ENCODE peak calls at places on chromosomes 11 and 22, in nine cellular contexts. M, E, N, F, O, H, L, G and D are unnamed samples.

GRCh38 chr11:60485987-60486386 is 6.6 kb upstream of the MS4A12 start:
- DNase-seq in M (peak), G (peak), F (peak), L (peak), O (peak), N (no peak), H (no peak), E (no peak), D (peak)

GRCh38 chr11:61472868-61473267 is 35.7 kb upstream of the LRRC10B start:
- DNase-seq in E (peak), O (no peak), H (no peak), L (peak), N (no peak), G (no peak), M (no peak), F (no peak), D (no peak)

GRCh38 chr22:47786650-47787290 is 1024.3 kb downstream of the TBC1D22A start:
- DNase-seq in N (no peak), G (no peak), F (no peak), L (no peak), O (no peak), M (no peak), H (no peak), E (no peak), D (no peak)

GRCh38 chr11:78251083-78251699 is 62.5 kb downstream of the USP35 start:
- DNase-seq in O (no peak), N (no peak), G (peak), E (no peak), M (no peak), H (no peak), L (no peak), F (no peak), D (no peak)

GRCh38 chr11:64935634-64936081 is at the start of gene GPHA2:
- DNase-seq in M (no peak), E (no peak), G (peak), L (no peak), N (no peak), O (no peak), H (peak), F (no peak), D (peak)

GRCh38 chr11:123362941-123363340 is 67.1 kb upstream of the GRAMD1B start:
- DNase-seq in M (no peak), F (no peak), O (no peak), L (no peak), G (no peak), E (no peak), N (no peak), H (no peak), D (no peak)

GRCh38 chr11:1834791-1835670 is at the start of gene SYT8:
- DNase-seq in N (no peak), L (no peak), O (no peak), H (no peak), M (peak), F (no peak), E (no peak), G (no peak), D (peak)

GRCh38 chr11:64553554-64554201 is 37.3 kb upstream of the SLC22A12 start:
- DNase-seq in E (peak), N (peak), L (peak), F (peak), H (no peak), M (peak), G (peak), O (no peak), D (peak)

GRCh38 chr11:12005476-12005875 is 3.0 kb downstream of the DKK3 start:
- DNase-seq in O (no peak), G (no peak), F (no peak), L (no peak), H (no peak), N (no peak), M (no peak), E (no peak), D (no peak)

GRCh38 chr11:19111809-19112208 is 5.2 kb upstream of the ZDHHC13 start:
- DNase-seq in N (no peak), G (no peak), O (no peak), L (no peak), H (no peak), E (no peak), M (no peak), F (no peak), D (no peak)

GRCh38 chr11:126839496-126839895 is 161.1 kb downstream of the KIRREL3 start:
- DNase-seq in O (no peak), L (no peak), N (no peak), G (no peak), M (no peak), H (no peak), F (peak), E (no peak), D (no peak)

GRCh38 chr11:68396526-68396925 is 64.0 kb upstream of the PPP6R3 start:
- DNase-seq in O (no peak), H (no peak), E (no peak), G (no peak), F (no peak), N (no peak), L (no peak), M (no peak), D (no peak)

GRCh38 chr11:46237248-46238077 is 40.0 kb upstream of the CREB3L1 start:
- DNase-seq in G (no peak), E (peak), O (no peak), L (peak), M (peak), H (peak), F (peak), N (peak), D (peak)

GRCh38 chr11:620201-620600 is 4.5 kb upstream of the IRF7 start:
- DNase-seq in E (no peak), G (no peak), O (no peak), N (no peak), F (no peak), M (no peak), L (no peak), H (no peak), D (no peak)

GRCh38 chr11:1968454-1968995 is 21.4 kb downstream of the MRPL23 start:
- DNase-seq in G (no peak), E (peak), H (no peak), L (peak), F (no peak), O (no peak), N (peak), M (no peak), D (no peak)

GRCh38 chr11:13278620-13279486 is 1.3 kb downstream of the BMAL1 start:
- DNase-seq in F (no peak), L (no peak), O (no peak), H (no peak), N (no peak), G (no peak), M (peak), E (no peak), D (no peak)

GRCh38 chr11:8871283-8871775 is 39.7 kb upstream of the AKIP1 start:
- DNase-seq in M (peak), G (peak), O (no peak), E (peak), H (no peak), N (peak), L (peak), F (no peak), D (peak)

GRCh38 chr22:48496226-48496845 is 1331.3 kb downstream of the BRD1 start:
- DNase-seq in N (peak), O (no peak), M (no peak), E (no peak), H (no peak), L (no peak), G (no peak), F (no peak), D (no peak)

GRCh38 chr11:678297-678696 is 16.7 kb downstream of the DEAF1 start:
- DNase-seq in O (no peak), M (no peak), F (no peak), H (no peak), L (no peak), E (no peak), G (no peak), N (no peak), D (no peak)

GRCh38 chr22:48820481-48821345 is 1007.0 kb downstream of the BRD1 start:
- DNase-seq in H (no peak), O (no peak), L (no peak), G (no peak), F (no peak), N (peak), M (no peak), E (peak), D (no peak)

GRCh38 chr22:40635008-40635939 is 1.2 kb downstream of the MRTFA start:
- DNase-seq in G (no peak), H (no peak), O (no peak), E (peak), L (no peak), N (no peak), F (no peak), M (no peak), D (no peak)

GRCh38 chr22:24592144-24592845 is 578 bp downstream of the LRRC75B start:
- DNase-seq in M (peak), F (no peak), H (no peak), G (no peak), O (no peak), E (no peak), L (no peak), N (peak), D (no peak)

GRCh38 chr22:36086170-36086490 is 57.5 kb upstream of the RBFOX2 start:
- DNase-seq in O (no peak), M (no peak), N (no peak), E (peak), F (peak), H (no peak), G (no peak), L (no peak), D (no peak)

GRCh38 chr11:115530752-115531151 is 26.5 kb upstream of the CADM1 start:
- DNase-seq in N (no peak), F (no peak), L (no peak), M (no peak), H (no peak), E (no peak), G (no peak), O (no peak), D (no peak)

GRCh38 chr11:119195680-119196079 is 10.4 kb downstream of the NHERF4 start:
- DNase-seq in O (no peak), H (peak), E (no peak), M (peak), N (no peak), L (peak), G (peak), F (peak), D (peak)

GRCh38 chr22:25930083-25930482 is 188.1 kb downstream of the MYO18B start:
- DNase-seq in G (no peak), H (no peak), N (no peak), M (no peak), L (no peak), F (no peak), E (no peak), O (no peak), D (no peak)

GRCh38 chr22:23772315-23773246 is at the start of gene MMP11:
- DNase-seq in N (peak), E (peak), F (peak), H (no peak), G (no peak), O (no peak), M (peak), L (peak), D (peak)

GRCh38 chr11:104146421-104146820 is 17.5 kb downstream of the PDGFD start:
- DNase-seq in L (no peak), E (no peak), F (no peak), O (no peak), M (no peak), N (no peak), H (no peak), G (no peak), D (no peak)

GRCh38 chr11:88151866-88152265 is 23.4 kb downstream of the RAB38 start:
- DNase-seq in L (no peak), M (no peak), H (no peak), F (no peak), N (no peak), O (no peak), G (no peak), E (no peak), D (no peak)

DNA sequence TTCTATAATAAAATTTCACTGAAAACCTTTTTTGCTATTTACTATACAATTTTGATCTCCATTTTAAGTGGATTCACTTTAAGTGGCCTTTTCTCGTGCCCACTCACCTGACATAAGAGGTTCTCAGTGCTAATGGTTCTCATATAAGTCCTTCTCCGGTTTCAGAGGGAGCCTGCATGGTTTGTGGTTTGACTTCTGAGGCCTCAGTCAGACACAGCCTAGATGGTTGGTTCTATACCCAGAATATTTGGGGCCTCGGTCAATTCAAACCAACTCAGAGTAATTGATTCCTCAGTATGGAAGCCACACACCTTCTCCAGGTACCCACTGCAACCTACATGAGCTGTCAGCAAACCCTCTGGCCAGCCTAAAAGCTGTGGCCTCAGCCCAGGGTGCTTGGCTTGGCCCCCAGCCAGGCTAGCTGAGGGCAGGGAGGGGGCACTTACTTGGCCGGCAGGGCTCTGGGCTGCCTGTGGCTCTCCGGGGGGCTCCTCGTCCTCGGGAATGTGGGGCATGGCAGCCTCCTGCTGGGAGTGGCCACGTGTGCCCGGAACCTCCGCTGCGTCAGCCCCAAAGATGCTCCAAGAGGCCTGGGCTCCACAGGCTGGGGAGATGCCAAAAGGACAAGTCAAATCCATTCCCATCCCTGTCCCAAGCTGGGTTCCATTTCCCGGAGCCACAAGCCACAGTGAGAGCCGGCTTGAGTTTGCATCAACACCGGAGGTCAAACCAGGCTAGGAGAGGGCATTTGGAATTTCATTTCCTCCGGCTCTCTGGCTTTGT is 41.8 kb downstream of the IRAG1 start:
- DNase-seq in L (no peak), G (no peak), F (no peak), M (no peak), N (peak), E (peak), H (no peak), O (no peak), D (no peak)
- TF ChIP-seq EP300 in L (no peak), G (no peak), F (no peak), M (no peak), N (no peak), E (no peak), H (no peak), O (no peak), D (no peak)

GRCh38 chr22:45248832-45249561 is 8.3 kb upstream of the KIAA0930 start:
- DNase-seq in F (no peak), M (no peak), E (no peak), O (peak), G (no peak), H (no peak), N (no peak), L (no peak), D (no peak)

GRCh38 chr22:45242778-45243191 is 2.1 kb upstream of the KIAA0930 start:
- DNase-seq in H (no peak), G (peak), E (no peak), N (no peak), F (no peak), O (no peak), M (peak), L (no peak), D (peak)

GRCh38 chr22:45240810-45241631 is at the start of gene KIAA0930:
- DNase-seq in H (no peak), G (peak), N (peak), O (no peak), E (peak), M (peak), F (peak), L (peak), D (peak)

GRCh38 chr22:45251828-45252227 is 11.1 kb upstream of the KIAA0930 start:
- DNase-seq in O (no peak), L (no peak), F (no peak), H (no peak), M (no peak), N (no peak), G (no peak), E (no peak), D (no peak)

GRCh38 chr22:45246060-45246985 is 5.6 kb upstream of the KIAA0930 start:
- DNase-seq in F (no peak), M (peak), H (no peak), L (peak), O (no peak), N (no peak), E (peak), G (peak), D (peak)
- TF ChIP-seq POLR2AphosphoS5 in F (no peak), M (peak), H (no peak), L (no peak), O (no peak), N (no peak), E (peak), G (peak), D (peak)

DNA sequence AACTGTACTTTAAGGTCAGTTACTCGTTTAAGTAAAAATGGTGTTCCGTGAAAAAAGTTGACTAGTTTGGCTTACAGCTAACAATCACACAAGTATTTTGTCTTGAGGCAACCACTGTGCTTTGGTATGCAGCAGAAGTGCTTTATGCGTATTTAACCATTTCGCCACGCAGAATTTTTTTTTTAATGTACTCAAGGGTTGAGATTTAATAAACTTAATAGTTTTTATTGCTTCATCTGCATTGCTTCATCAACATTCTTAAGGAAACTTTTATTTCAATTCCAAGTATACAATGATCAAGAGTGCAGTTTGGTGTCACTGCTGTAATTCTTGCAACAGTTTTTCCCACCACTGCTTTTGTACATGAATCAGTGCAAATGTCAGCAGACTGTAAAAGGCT is 66.4 kb downstream of the ZNRF3 start:
- DNase-seq in L (no peak), E (no peak), G (no peak), M (no peak), H (no peak), F (no peak), N (no peak), O (no peak), D (no peak)
- TF ChIP-seq POLR2A in L (no peak), E (no peak), G (no peak), M (no peak), H (no peak), F (no peak), N (no peak), O (no peak), D (no peak)

DNA sequence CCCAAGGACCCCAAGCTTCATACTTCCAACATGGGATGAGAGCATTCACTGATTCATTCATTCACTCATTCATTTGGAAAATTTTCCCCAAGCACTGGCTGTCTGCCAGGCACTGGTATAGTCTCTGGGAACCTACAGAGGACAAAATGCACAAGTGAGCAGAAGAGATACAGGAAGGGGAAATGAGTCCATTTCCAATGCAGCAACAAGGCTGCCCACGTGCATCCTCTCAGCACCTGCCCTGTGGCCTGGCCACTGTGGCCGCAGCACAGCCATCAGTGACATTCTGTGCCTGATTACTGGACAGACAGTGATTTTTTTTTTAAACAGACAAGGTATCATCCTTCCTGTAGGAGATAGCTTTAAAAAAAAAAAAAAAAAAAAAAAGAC is 96.0 kb upstream of the PITPNB start:
- DNase-seq in M (no peak), N (peak), E (peak), H (no peak), L (no peak), F (no peak), G (no peak), O (no peak), D (no peak)
- TF ChIP-seq EP300 in M (no peak), N (no peak), E (no peak), H (no peak), L (no peak), F (no peak), G (no peak), O (no peak), D (no peak)

DNA sequence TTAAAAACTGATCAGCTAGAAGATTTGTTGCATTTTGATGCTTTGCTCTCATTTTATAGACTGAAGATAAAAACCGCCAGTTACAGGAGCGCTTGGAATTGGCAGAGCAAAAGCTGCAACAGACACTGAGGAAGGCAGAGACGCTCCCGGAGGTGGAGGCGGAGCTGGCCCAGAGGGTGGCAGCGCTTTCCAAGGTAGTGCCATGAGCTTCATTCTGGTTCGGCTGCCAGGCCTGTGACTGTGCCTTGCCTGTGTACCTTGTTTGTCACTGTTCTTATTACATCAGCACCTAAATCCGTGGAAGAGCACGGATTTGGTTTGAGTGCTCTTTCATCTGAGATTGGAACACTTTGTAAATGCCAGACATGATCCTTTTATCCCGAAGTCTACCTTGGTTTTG is 61.4 kb downstream of the PPFIA1 start:
- DNase-seq in E (no peak), F (no peak), G (no peak), N (no peak), M (no peak), H (no peak), O (no peak), L (no peak), D (no peak)
- TF ChIP-seq POLR2AphosphoS5 in E (no peak), F (no peak), G (no peak), N (no peak), M (no peak), H (no peak), O (no peak), L (no peak), D (no peak)

GRCh38 chr22:50293441-50294318 is 13.8 kb downstream of the PLXNB2 start:
- DNase-seq in G (peak), H (no peak), M (peak), L (peak), E (no peak), F (no peak), N (no peak), O (no peak), D (peak)
- TF ChIP-seq POLR2A in G (peak), H (no peak), M (peak), L (no peak), E (no peak), F (no peak), N (no peak), O (peak), D (no peak)

GRCh38 chr11:125404136-125404810 is 91.8 kb downstream of the FEZ1 start:
- DNase-seq in F (no peak), L (no peak), E (no peak), H (no peak), M (no peak), N (peak), G (no peak), O (no peak), D (no peak)

GRCh38 chr11:125410091-125410490 is 86.0 kb downstream of the FEZ1 start:
- DNase-seq in H (no peak), N (peak), E (no peak), O (no peak), M (no peak), F (no peak), L (no peak), G (no peak), D (no peak)

GRCh38 chr11:125408281-125408680 is 87.8 kb downstream of the FEZ1 start:
- DNase-seq in F (no peak), H (no peak), O (no peak), L (no peak), E (peak), N (peak), M (no peak), G (no peak), D (no peak)

GRCh38 chr11:125404811-125405481 is 91.1 kb downstream of the FEZ1 start:
- DNase-seq in H (no peak), L (peak), N (peak), O (no peak), G (peak), F (peak), M (peak), E (peak), D (peak)

DNA sequence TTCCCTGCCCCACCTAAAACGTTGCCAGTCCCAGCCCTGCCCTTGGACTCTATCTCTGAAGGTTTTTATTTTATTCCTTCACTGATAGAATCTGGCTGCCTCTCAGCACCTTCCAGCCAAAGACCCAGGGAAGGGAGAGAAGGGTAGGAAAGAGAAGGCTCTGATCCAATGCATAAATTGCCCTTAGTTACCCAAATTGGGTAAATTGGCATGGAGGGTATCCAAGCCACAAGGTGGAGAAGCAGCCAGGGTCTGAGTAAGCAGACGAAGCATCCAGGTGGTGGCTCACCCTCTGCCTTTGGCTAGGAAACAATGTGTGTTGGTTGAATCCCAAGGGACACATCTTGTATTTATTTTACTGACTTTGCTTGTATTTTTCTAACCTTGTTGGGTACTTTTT is 89.0 kb downstream of the FEZ1 start:
- DNase-seq in H (no peak), L (no peak), G (no peak), M (no peak), F (no peak), E (no peak), N (peak), O (no peak), D (no peak)
- TF ChIP-seq EP300 in H (no peak), L (no peak), G (no peak), M (no peak), F (no peak), E (no peak), N (no peak), O (no peak), D (no peak)